ENCODE peak calls at places on chromosome 20, in seven cellular contexts. One of them, this sample, is unnamed.

GRCh38 chr20:44733341-44734069 is 12.2 kb upstream of the KCNK15 start:
- DNase-seq in IMR-90: peak; percentile 65
- DNase-seq in mesenchymal stem cell: peak; percentile 70
- DNase-seq in H9: peak; percentile 77
- DNase-seq in mesendoderm: peak; percentile 83
- DNase-seq in H1: no peak
- DNase-seq in trophoblast cell: peak; percentile 76
- DNase-seq in this sample: peak; percentile 47

GRCh38 chr20:37619496-37619895 is 74.3 kb upstream of the CTNNBL1 start:
- DNase-seq in H9: no peak
- DNase-seq in H1: no peak
- DNase-seq in IMR-90: no peak
- DNase-seq in mesendoderm: no peak
- DNase-seq in mesenchymal stem cell: no peak
- DNase-seq in trophoblast cell: no peak
- DNase-seq in this sample: no peak

GRCh38 chr20:37276494-37277252 is 12.8 kb upstream of the MANBAL start:
- DNase-seq in trophoblast cell: peak; percentile 49
- DNase-seq in mesenchymal stem cell: peak; percentile 51
- DNase-seq in mesendoderm: no peak
- DNase-seq in H1: no peak
- DNase-seq in IMR-90: peak; percentile 94
- DNase-seq in H9: no peak
- DNase-seq in this sample: no peak

GRCh38 chr20:7094438-7094997 is 327.0 kb downstream of the BMP2 start:
- DNase-seq in H9: peak; percentile 50
- DNase-seq in mesendoderm: peak; percentile 66
- DNase-seq in H1: no peak
- DNase-seq in IMR-90: peak; percentile 0
- DNase-seq in trophoblast cell: peak; percentile 35
- DNase-seq in mesenchymal stem cell: peak; percentile 22
- DNase-seq in this sample: peak; percentile 26

GRCh38 chr20:3446779-3447178 is 24.0 kb upstream of the ATRN start:
- DNase-seq in mesenchymal stem cell: no peak
- DNase-seq in mesendoderm: peak; percentile 16
- DNase-seq in H9: no peak
- DNase-seq in H1: no peak
- DNase-seq in IMR-90: no peak
- DNase-seq in trophoblast cell: peak; percentile 92
- DNase-seq in this sample: no peak

GRCh38 chr20:17971571-17972013 is 2.8 kb downstream of the MGME1 start:
- DNase-seq in mesendoderm: peak; percentile 84
- DNase-seq in H9: no peak
- DNase-seq in H1: no peak
- DNase-seq in IMR-90: peak; percentile 57
- DNase-seq in mesenchymal stem cell: peak; percentile 56
- DNase-seq in trophoblast cell: no peak
- DNase-seq in this sample: no peak

GRCh38 chr20:38799248-38799647 is 6.2 kb upstream of the PPP1R16B start:
- DNase-seq in IMR-90: no peak
- DNase-seq in mesendoderm: no peak
- DNase-seq in mesenchymal stem cell: no peak
- DNase-seq in H1: no peak
- DNase-seq in trophoblast cell: no peak
- DNase-seq in H9: peak; percentile 5
- DNase-seq in this sample: no peak

GRCh38 chr20:24531202-24531601 is 61.8 kb downstream of the SYNDIG1 start:
- DNase-seq in mesenchymal stem cell: no peak
- DNase-seq in H9: no peak
- DNase-seq in H1: no peak
- DNase-seq in mesendoderm: no peak
- DNase-seq in IMR-90: no peak
- DNase-seq in trophoblast cell: no peak
- DNase-seq in this sample: no peak

GRCh38 chr20:57795347-57795697 is 85.5 kb upstream of the PMEPA1 start:
- DNase-seq in H9: no peak
- DNase-seq in mesenchymal stem cell: no peak
- DNase-seq in IMR-90: peak; percentile 2
- DNase-seq in H1: no peak
- DNase-seq in mesendoderm: no peak
- DNase-seq in trophoblast cell: no peak
- DNase-seq in this sample: no peak

GRCh38 chr20:15882553-15882952 is 690.7 kb downstream of the KIF16B start:
- DNase-seq in H9: no peak
- DNase-seq in IMR-90: no peak
- DNase-seq in trophoblast cell: no peak
- DNase-seq in mesenchymal stem cell: no peak
- DNase-seq in mesendoderm: no peak
- DNase-seq in H1: no peak
- DNase-seq in this sample: no peak

GRCh38 chr20:14865169-14865568 is 527.8 kb upstream of the FLRT3 start:
- DNase-seq in IMR-90: no peak
- DNase-seq in trophoblast cell: no peak
- DNase-seq in mesendoderm: no peak
- DNase-seq in H1: no peak
- DNase-seq in mesenchymal stem cell: no peak
- DNase-seq in H9: no peak
- DNase-seq in this sample: no peak

GRCh38 chr20:24998631-24999445 is 6.3 kb upstream of the APMAP start:
- DNase-seq in H1: no peak
- DNase-seq in trophoblast cell: no peak
- DNase-seq in mesenchymal stem cell: no peak
- DNase-seq in mesendoderm: no peak
- DNase-seq in IMR-90: peak; percentile 4
- DNase-seq in H9: peak; percentile 17
- DNase-seq in this sample: no peak

GRCh38 chr20:3168079-3168828 is 5.1 kb downstream of the LZTS3 start:
- DNase-seq in H1: peak; percentile 46
- DNase-seq in trophoblast cell: peak; percentile 54
- DNase-seq in IMR-90: no peak
- DNase-seq in mesendoderm: peak; percentile 65
- DNase-seq in H9: peak; percentile 86
- DNase-seq in mesenchymal stem cell: no peak
- DNase-seq in this sample: no peak

GRCh38 chr20:14780508-14780907 is 443.1 kb upstream of the FLRT3 start:
- DNase-seq in mesenchymal stem cell: no peak
- DNase-seq in H9: no peak
- DNase-seq in H1: no peak
- DNase-seq in mesendoderm: no peak
- DNase-seq in trophoblast cell: peak; percentile 3
- DNase-seq in IMR-90: no peak
- DNase-seq in this sample: no peak

GRCh38 chr20:46605181-46605580 is 46.1 kb downstream of the SLC13A3 start:
- DNase-seq in IMR-90: no peak
- DNase-seq in mesendoderm: no peak
- DNase-seq in trophoblast cell: no peak
- DNase-seq in H1: no peak
- DNase-seq in mesenchymal stem cell: no peak
- DNase-seq in H9: no peak
- DNase-seq in this sample: no peak
- H2BK5ac ChIP-seq in IMR-90: no peak overlapping the region
- H2BK5ac ChIP-seq in mesendoderm: no peak overlapping the region
- H2BK5ac ChIP-seq in trophoblast cell: no peak overlapping the region
- H2BK5ac ChIP-seq in H1: no peak overlapping the region
- H2BK5ac ChIP-seq in mesenchymal stem cell: no peak overlapping the region
- H2BK5ac ChIP-seq in H9: no peak overlapping the region
- H2BK5ac ChIP-seq in this sample: no peak overlapping the region

GRCh38 chr20:61680096-61680495 is 385.6 kb downstream of the TAF4 start:
- DNase-seq in H1: no peak
- DNase-seq in mesenchymal stem cell: no peak
- DNase-seq in H9: no peak
- DNase-seq in trophoblast cell: no peak
- DNase-seq in IMR-90: no peak
- DNase-seq in mesendoderm: no peak
- DNase-seq in this sample: no peak

GRCh38 chr20:61683721-61684120 is 382.0 kb downstream of the TAF4 start:
- DNase-seq in mesenchymal stem cell: no peak
- DNase-seq in H1: no peak
- DNase-seq in trophoblast cell: no peak
- DNase-seq in H9: no peak
- DNase-seq in IMR-90: no peak
- DNase-seq in mesendoderm: no peak
- DNase-seq in this sample: no peak

GRCh38 chr20:61682998-61683681 is 382.5 kb downstream of the TAF4 start:
- DNase-seq in H9: no peak
- DNase-seq in mesenchymal stem cell: no peak
- DNase-seq in trophoblast cell: no peak
- DNase-seq in mesendoderm: no peak
- DNase-seq in IMR-90: peak; percentile 31
- DNase-seq in H1: no peak
- DNase-seq in this sample: no peak

GRCh38 chr20:61684136-61684535 is 381.5 kb downstream of the TAF4 start:
- DNase-seq in mesendoderm: no peak
- DNase-seq in IMR-90: no peak
- DNase-seq in H1: no peak
- DNase-seq in mesenchymal stem cell: no peak
- DNase-seq in H9: no peak
- DNase-seq in trophoblast cell: no peak
- DNase-seq in this sample: no peak

GRCh38 chr20:61682114-61682997 is 383.3 kb downstream of the TAF4 start:
- DNase-seq in mesenchymal stem cell: no peak
- DNase-seq in H9: no peak
- DNase-seq in H1: no peak
- DNase-seq in mesendoderm: no peak
- DNase-seq in IMR-90: no peak
- DNase-seq in trophoblast cell: no peak
- DNase-seq in this sample: no peak
- H3K23ac ChIP-seq in mesenchymal stem cell: no peak overlapping the region
- H3K23ac ChIP-seq in H9: no peak overlapping the region
- H3K23ac ChIP-seq in H1: no peak overlapping the region
- H3K23ac ChIP-seq in mesendoderm: no peak overlapping the region
- H3K23ac ChIP-seq in IMR-90: no peak overlapping the region
- H3K23ac ChIP-seq in trophoblast cell: no peak overlapping the region
- H3K23ac ChIP-seq in this sample: no peak overlapping the region

GRCh38 chr20:31967830-31968249 is at the start of gene XKR7:
- DNase-seq in mesenchymal stem cell: no peak
- DNase-seq in H9: peak; percentile 72
- DNase-seq in IMR-90: no peak
- DNase-seq in trophoblast cell: no peak
- DNase-seq in mesendoderm: peak; percentile 22
- DNase-seq in H1: no peak
- DNase-seq in this sample: peak; percentile 20

GRCh38 chr20:31972481-31973386 is 4.8 kb downstream of the XKR7 start:
- DNase-seq in mesendoderm: peak; percentile 79
- DNase-seq in mesenchymal stem cell: no peak
- DNase-seq in H9: no peak
- DNase-seq in IMR-90: peak; percentile 36
- DNase-seq in trophoblast cell: peak; percentile 91
- DNase-seq in H1: no peak
- DNase-seq in this sample: no peak

GRCh38 chr20:31962741-31963140 is 5.2 kb upstream of the XKR7 start:
- DNase-seq in trophoblast cell: no peak
- DNase-seq in mesenchymal stem cell: no peak
- DNase-seq in IMR-90: no peak
- DNase-seq in H1: no peak
- DNase-seq in mesendoderm: no peak
- DNase-seq in H9: no peak
- DNase-seq in this sample: no peak

GRCh38 chr20:31966991-31967655 is 828 bp upstream of the XKR7 start:
- DNase-seq in IMR-90: no peak
- DNase-seq in H1: no peak
- DNase-seq in mesendoderm: peak; percentile 22
- DNase-seq in trophoblast cell: no peak
- DNase-seq in H9: no peak
- DNase-seq in mesenchymal stem cell: no peak
- DNase-seq in this sample: no peak

GRCh38 chr20:31968299-31969126 is 562 bp downstream of the XKR7 start:
- DNase-seq in mesendoderm: peak; percentile 90
- DNase-seq in trophoblast cell: peak; percentile 90
- DNase-seq in H9: peak; percentile 94
- DNase-seq in mesenchymal stem cell: peak; percentile 76
- DNase-seq in H1: peak; percentile 77
- DNase-seq in IMR-90: peak; percentile 51
- DNase-seq in this sample: peak; percentile 92
- H3K4me2 ChIP-seq in mesendoderm: peak overlapping the region; percentile 76
- H3K4me2 ChIP-seq in trophoblast cell: peak overlapping the region; percentile 92
- H3K4me2 ChIP-seq in H9: peak overlapping the region; percentile 58
- H3K4me2 ChIP-seq in mesenchymal stem cell: peak overlapping the region; percentile 66
- H3K4me2 ChIP-seq in H1: peak overlapping the region; percentile 99
- H3K4me2 ChIP-seq in IMR-90: peak overlapping the region; percentile 50
- H3K4me2 ChIP-seq in this sample: peak overlapping the region; percentile 88

GRCh38 chr20:46396052-46396451 is 10.4 kb downstream of the ELMO2 start:
- DNase-seq in H9: no peak
- DNase-seq in mesendoderm: no peak
- DNase-seq in trophoblast cell: no peak
- DNase-seq in IMR-90: no peak
- DNase-seq in mesenchymal stem cell: no peak
- DNase-seq in H1: no peak
- DNase-seq in this sample: no peak

GRCh38 chr20:46399401-46399800 is 7.0 kb downstream of the ELMO2 start:
- DNase-seq in mesendoderm: no peak
- DNase-seq in trophoblast cell: no peak
- DNase-seq in H1: no peak
- DNase-seq in H9: no peak
- DNase-seq in IMR-90: no peak
- DNase-seq in mesenchymal stem cell: no peak
- DNase-seq in this sample: no peak

GRCh38 chr20:46398963-46399362 is 7.5 kb downstream of the ELMO2 start:
- DNase-seq in mesenchymal stem cell: no peak
- DNase-seq in mesendoderm: no peak
- DNase-seq in trophoblast cell: no peak
- DNase-seq in H9: no peak
- DNase-seq in IMR-90: no peak
- DNase-seq in H1: no peak
- DNase-seq in this sample: no peak

GRCh38 chr20:46393967-46394366 is 12.4 kb downstream of the ELMO2 start:
- DNase-seq in mesenchymal stem cell: no peak
- DNase-seq in H1: no peak
- DNase-seq in IMR-90: no peak
- DNase-seq in trophoblast cell: no peak
- DNase-seq in mesendoderm: no peak
- DNase-seq in H9: no peak
- DNase-seq in this sample: no peak

DNA sequence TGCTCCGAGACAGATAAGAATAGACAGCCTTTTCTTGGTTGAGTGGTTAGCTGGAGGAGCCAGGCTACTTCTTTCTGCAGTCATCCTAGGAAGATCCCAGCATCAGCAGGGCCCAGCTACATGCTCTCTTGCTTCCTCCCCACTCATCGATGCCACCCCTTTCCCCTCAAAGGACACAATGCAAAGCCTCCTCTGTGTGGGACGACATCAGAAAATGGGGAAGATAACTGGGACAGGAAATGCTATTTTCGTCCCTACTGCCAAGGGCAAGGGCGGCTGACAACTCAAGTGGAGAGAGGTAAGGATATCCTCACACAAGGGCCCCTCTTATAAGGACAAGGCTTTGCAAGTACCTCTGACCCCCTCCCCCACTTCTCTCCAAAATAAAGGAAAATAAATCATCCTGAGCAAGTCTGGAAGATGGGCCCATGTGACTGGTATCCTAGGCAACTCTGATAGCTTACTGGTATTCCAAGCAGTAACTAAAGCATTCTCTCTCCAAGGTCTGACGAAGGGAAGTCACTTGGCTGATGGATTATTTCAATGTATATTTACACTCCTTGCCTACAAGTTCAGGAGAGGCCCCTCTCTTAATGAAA is 11.4 kb downstream of the ELMO2 start:
- DNase-seq in H9: no peak
- DNase-seq in IMR-90: no peak
- DNase-seq in trophoblast cell: no peak
- DNase-seq in mesenchymal stem cell: no peak
- DNase-seq in mesendoderm: no peak
- DNase-seq in H1: no peak
- DNase-seq in this sample: no peak
- H2BK5ac ChIP-seq in H9: no peak overlapping the region
- H2BK5ac ChIP-seq in IMR-90: no peak overlapping the region
- H2BK5ac ChIP-seq in trophoblast cell: no peak overlapping the region
- H2BK5ac ChIP-seq in mesenchymal stem cell: no peak overlapping the region
- H2BK5ac ChIP-seq in mesendoderm: no peak overlapping the region
- H2BK5ac ChIP-seq in H1: no peak overlapping the region
- H2BK5ac ChIP-seq in this sample: no peak overlapping the region

GRCh38 chr20:63592661-63593060 is 18.6 kb upstream of the HELZ2 start:
- DNase-seq in H9: no peak
- DNase-seq in trophoblast cell: no peak
- DNase-seq in mesendoderm: no peak
- DNase-seq in H1: no peak
- DNase-seq in IMR-90: no peak
- DNase-seq in mesenchymal stem cell: no peak
- DNase-seq in this sample: no peak
- H3K23ac ChIP-seq in H9: no peak overlapping the region
- H3K23ac ChIP-seq in trophoblast cell: no peak overlapping the region
- H3K23ac ChIP-seq in mesendoderm: no peak overlapping the region
- H3K23ac ChIP-seq in H1: no peak overlapping the region
- H3K23ac ChIP-seq in IMR-90: no peak overlapping the region
- H3K23ac ChIP-seq in mesenchymal stem cell: no peak overlapping the region
- H3K23ac ChIP-seq in this sample: no peak overlapping the region